ENCODE peak calls at places on chromosome 7, in seven cellular contexts. G, Q, Z, R, B, L and J are unnamed samples.

GRCh38 chr7:113730309-113730955 is 188.4 kb downstream of the PPP1R3A start:
- DNase-seq in R (no peak), B (no peak), Z (no peak), G (no peak), L (no peak), Q (no peak), J (peak; percentile 50)

GRCh38 chr7:155352753-155353115 is 55.1 kb downstream of the INSIG1 start:
- DNase-seq in Z (no peak), B (no peak), Q (no peak), G (no peak), L (no peak), R (no peak), J (no peak)

GRCh38 chr7:117247809-117248208 is 75.0 kb downstream of the WNT2 start:
- DNase-seq in R (no peak), G (no peak), Q (no peak), L (no peak), Z (no peak), B (no peak), J (no peak)

GRCh38 chr7:80443336-80443735 is 68.5 kb downstream of the GNAT3 start:
- DNase-seq in R (no peak), G (no peak), B (no peak), L (no peak), Q (no peak), Z (no peak), J (peak; percentile 21)

GRCh38 chr7:124328774-124329173 is 295.9 kb upstream of the TMEM229A start:
- DNase-seq in Q (no peak), G (no peak), R (no peak), L (no peak), B (no peak), Z (no peak), J (no peak)

GRCh38 chr7:922334-923107 is 32.0 kb downstream of the ADAP1 start:
- DNase-seq in Z (no peak), B (peak; percentile 42), G (no peak), L (peak; percentile 10), Q (peak; percentile 55), R (no peak), J (no peak)

GRCh38 chr7:141073173-141073640 is 657 bp upstream of the TMEM178B start:
- DNase-seq in G (no peak), L (peak; percentile 48), B (peak; percentile 11), R (no peak), Z (no peak), Q (peak; percentile 17), J (peak; percentile 79)

GRCh38 chr7:154874409-154875113 is 128.4 kb downstream of the PAXIP1 start:
- DNase-seq in Z (no peak), Q (no peak), B (no peak), G (no peak), L (no peak), R (no peak), J (no peak)

GRCh38 chr7:105794741-105795729 is 81.4 kb downstream of the ATXN7L1 start:
- DNase-seq in L (no peak), R (no peak), Z (no peak), G (no peak), Q (no peak), B (no peak), J (peak; percentile 65)

GRCh38 chr7:38863609-38864291 is 45.2 kb downstream of the VPS41 start:
- DNase-seq in Q (no peak), B (no peak), G (no peak), L (no peak), R (no peak), Z (no peak), J (no peak)